ENCODE peak calls at places on chromosomes 16 and 17, in seven cellular contexts. D, N, Y, Z, T, G and W are unnamed samples.

GRCh38 chr16:30434852-30435251 is 5.0 kb upstream of the DCTPP1 start:
- DNase-seq in D (no peak), N (no peak), Y (no peak), Z (no peak), T (no peak), G (no peak), W (no peak)

GRCh38 chr17:73521376-73521775 is 122.9 kb downstream of the SDK2 start:
- DNase-seq in D (no peak), N (no peak), Y (no peak), Z (no peak), T (no peak), G (no peak), W (no peak)

GRCh38 chr16:8855972-8856371 is 12.8 kb downstream of the CARHSP1 start:
- DNase-seq in D (no peak), N (no peak), Y (no peak), Z (no peak), T (no peak), G (no peak), W (no peak)

GRCh38 chr17:70521821-70522256 is 352.5 kb downstream of the KCNJ2 start:
- DNase-seq in D (no peak), N (peak), Y (peak), Z (peak), T (peak), G (no peak), W (peak)

GRCh38 chr16:87344931-87345631 is 27.9 kb upstream of the C16orf95 start:
- DNase-seq in D (no peak), N (peak), Y (peak), Z (no peak), T (no peak), G (no peak), W (no peak)

GRCh38 chr17:57154896-57155295 is 69.8 kb downstream of the AKAP1 start:
- DNase-seq in D (no peak), N (no peak), Y (no peak), Z (no peak), T (no peak), G (no peak), W (no peak)

GRCh38 chr17:45172541-45173286 is 11.0 kb downstream of the HEXIM2 start:
- DNase-seq in D (peak), N (peak), Y (peak), Z (peak), T (no peak), G (peak), W (peak)

GRCh38 chr17:17666111-17666714 is 15.0 kb upstream of the RAI1 start:
- DNase-seq in D (no peak), N (no peak), Y (peak), Z (peak), T (peak), G (peak), W (peak)

GRCh38 chr16:28058839-28059589 is 4.5 kb downstream of the GSG1L start:
- DNase-seq in D (no peak), N (no peak), Y (no peak), Z (no peak), T (no peak), G (no peak), W (no peak)

GRCh38 chr16:13307861-13308260 is 406.5 kb downstream of the SHISA9 start:
- DNase-seq in D (no peak), N (no peak), Y (no peak), Z (no peak), T (no peak), G (no peak), W (no peak)

GRCh38 chr17:46167267-46167666 is 26.0 kb downstream of the KANSL1 start:
- DNase-seq in D (no peak), N (no peak), Y (no peak), Z (no peak), T (no peak), G (peak), W (no peak)

GRCh38 chr17:47363171-47363570 is 39.4 kb downstream of the EFCAB13 start:
- DNase-seq in D (no peak), N (no peak), Y (no peak), Z (no peak), T (peak), G (peak), W (no peak)

GRCh38 chr16:9647981-9648701 is 534.1 kb downstream of the GRIN2A start:
- DNase-seq in D (no peak), N (no peak), Y (peak), Z (no peak), T (peak), G (peak), W (no peak)

GRCh38 chr16:65481956-65482355 is 360.1 kb upstream of the CDH11 start:
- DNase-seq in D (no peak), N (no peak), Y (no peak), Z (no peak), T (no peak), G (no peak), W (no peak)

GRCh38 chr17:75763613-75764416 is 1.2 kb downstream of the GALK1 start:
- DNase-seq in D (no peak), N (no peak), Y (no peak), Z (no peak), T (no peak), G (peak), W (no peak)

GRCh38 chr17:40314557-40314953 is 5.6 kb downstream of the RARA start:
- DNase-seq in D (peak), N (peak), Y (peak), Z (peak), T (peak), G (peak), W (peak)

GRCh38 chr17:8223356-8224063 is 13.1 kb upstream of the AURKB start:
- DNase-seq in D (peak), N (peak), Y (peak), Z (peak), T (peak), G (peak), W (peak)

GRCh38 chr16:56332464-56333079 is 92.8 kb downstream of the AMFR start:
- DNase-seq in D (peak), N (no peak), Y (peak), Z (peak), T (peak), G (peak), W (peak)

GRCh38 chr17:64492481-64493109 is 4.3 kb downstream of the POLG2 start:
- DNase-seq in D (no peak), N (no peak), Y (peak), Z (peak), T (peak), G (peak), W (no peak)

GRCh38 chr17:9401434-9401833 is 174.2 kb downstream of the STX8 start:
- DNase-seq in D (no peak), N (no peak), Y (peak), Z (peak), T (peak), G (peak), W (no peak)

GRCh38 chr17:60468371-60468770 is 46.1 kb downstream of the CHCT1 start:
- DNase-seq in D (no peak), N (no peak), Y (peak), Z (peak), T (no peak), G (no peak), W (no peak)

GRCh38 chr17:10116267-10116666 is 82.1 kb downstream of the GAS7 start:
- DNase-seq in D (no peak), N (no peak), Y (no peak), Z (no peak), T (no peak), G (no peak), W (no peak)

GRCh38 chr17:64216385-64217248 is 46.4 kb downstream of the TEX2 start:
- DNase-seq in D (no peak), N (no peak), Y (peak), Z (peak), T (peak), G (peak), W (peak)

GRCh38 chr16:26649646-26650045 is 417.1 kb upstream of the C16orf82 start:
- DNase-seq in D (no peak), N (no peak), Y (no peak), Z (no peak), T (no peak), G (no peak), W (no peak)

GRCh38 chr16:11669380-11670146 is 1.3 kb downstream of the SNN start:
- DNase-seq in D (no peak), N (peak), Y (peak), Z (no peak), T (peak), G (peak), W (peak)

GRCh38 chr16:57999366-57999970 is 1.0 kb downstream of the ZNF319 start:
- DNase-seq in D (no peak), N (no peak), Y (peak), Z (peak), T (peak), G (peak), W (no peak)

GRCh38 chr16:85510203-85510602 is 102.9 kb upstream of the GSE1 start:
- DNase-seq in D (no peak), N (no peak), Y (no peak), Z (no peak), T (no peak), G (no peak), W (no peak)

GRCh38 chr17:33142703-33143299 is 150.3 kb downstream of the ASIC2 start:
- DNase-seq in D (no peak), N (no peak), Y (peak), Z (no peak), T (peak), G (peak), W (no peak)

GRCh38 chr16:49658066-49658465 is 197.8 kb downstream of the ZNF423 start:
- DNase-seq in D (no peak), N (no peak), Y (no peak), Z (no peak), T (no peak), G (no peak), W (no peak)

GRCh38 chr16:86662740-86663139 is 84.4 kb downstream of the FOXL1 start:
- DNase-seq in D (no peak), N (no peak), Y (no peak), Z (no peak), T (no peak), G (no peak), W (no peak)

GRCh38 chr17:75205793-75206163 is 299 bp downstream of the NUP85 start:
- DNase-seq in D (no peak), N (no peak), Y (no peak), Z (no peak), T (no peak), G (peak), W (no peak)

GRCh38 chr16:78211951-78212350 is 112.5 kb downstream of the WWOX start:
- DNase-seq in D (no peak), N (peak), Y (no peak), Z (no peak), T (no peak), G (no peak), W (no peak)

GRCh38 chr16:24978370-24978914 is 36.7 kb downstream of the ARHGAP17 start:
- DNase-seq in D (no peak), N (no peak), Y (peak), Z (no peak), T (no peak), G (peak), W (no peak)

GRCh38 chr17:76688165-76688622 is 22.6 kb downstream of the MXRA7 start:
- DNase-seq in D (no peak), N (no peak), Y (no peak), Z (no peak), T (no peak), G (peak), W (no peak)

GRCh38 chr17:41140360-41141132 is at the start of gene KRTAP4-6:
- DNase-seq in D (no peak), N (no peak), Y (peak), Z (peak), T (peak), G (peak), W (no peak)

GRCh38 chr17:49525831-49526741 is 31.0 kb downstream of the NGFR start:
- DNase-seq in D (no peak), N (peak), Y (no peak), Z (no peak), T (no peak), G (no peak), W (no peak)

GRCh38 chr16:23837553-23838308 is 1.9 kb downstream of the PRKCB start:
- DNase-seq in D (no peak), N (no peak), Y (no peak), Z (no peak), T (no peak), G (no peak), W (no peak)
- H3K4me3 ChIP-seq in D (peak), N (peak), Y (no peak), Z (no peak), T (no peak), G (no peak), W (no peak)

GRCh38 chr16:80802902-80803301 is 1.5 kb downstream of the CDYL2 start:
- DNase-seq in D (no peak), N (no peak), Y (no peak), Z (no peak), T (no peak), G (no peak), W (no peak)
- H3K4me3 ChIP-seq in D (peak), N (peak), Y (peak), Z (peak), T (peak), G (peak), W (no peak)

DNA sequence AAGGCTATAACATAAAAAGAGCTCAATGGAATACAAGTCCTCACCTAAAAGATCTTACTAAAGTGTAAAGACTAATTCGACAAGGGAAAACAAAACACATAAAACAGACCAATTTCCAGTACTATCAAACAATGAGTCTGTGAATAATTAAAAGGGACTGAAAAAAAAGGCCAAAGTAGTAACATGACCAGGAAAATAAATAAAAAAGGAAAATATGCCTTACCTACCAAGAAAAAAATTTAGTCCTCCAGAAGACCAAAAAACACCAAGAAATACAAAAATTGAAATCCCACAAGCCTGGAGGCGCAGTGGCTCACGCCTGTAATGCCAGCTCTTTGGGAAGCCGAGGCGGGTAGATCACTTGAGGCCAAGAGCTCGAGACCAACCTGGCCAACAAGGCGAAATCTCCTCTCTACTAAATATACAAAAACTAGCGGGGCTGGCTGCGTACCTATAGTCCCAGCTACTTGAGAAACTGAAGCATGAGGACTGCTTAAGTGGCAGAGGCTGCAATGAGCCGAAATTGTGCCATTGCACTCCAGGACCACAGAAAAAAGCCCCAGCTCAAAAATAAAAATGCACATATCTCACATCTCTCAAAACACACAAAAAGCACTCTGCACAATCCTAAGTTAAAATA is 60.8 kb downstream of the TEX14 start:
- DNase-seq in D (no peak), N (no peak), Y (no peak), Z (no peak), T (no peak), G (peak), W (peak)
- H3K4me3 ChIP-seq in D (peak), N (no peak), Y (no peak), Z (no peak), T (no peak), G (peak), W (peak)

GRCh38 chr16:67873435-67874146 is 739 bp downstream of the EDC4 start:
- DNase-seq in D (no peak), N (no peak), Y (no peak), Z (no peak), T (peak), G (peak), W (no peak)

GRCh38 chr16:67874147-67874771 is 1.4 kb downstream of the EDC4 start:
- DNase-seq in D (no peak), N (no peak), Y (no peak), Z (no peak), T (no peak), G (peak), W (no peak)

GRCh38 chr16:67871256-67871655 is 1.6 kb upstream of the EDC4 start:
- DNase-seq in D (no peak), N (no peak), Y (no peak), Z (no peak), T (no peak), G (no peak), W (no peak)

GRCh38 chr16:67872631-67873434 is at the start of gene EDC4:
- DNase-seq in D (peak), N (peak), Y (peak), Z (peak), T (peak), G (peak), W (peak)

GRCh38 chr16:67872131-67872630 is 671 bp upstream of the EDC4 start:
- DNase-seq in D (no peak), N (no peak), Y (no peak), Z (no peak), T (no peak), G (no peak), W (no peak)
- H3K4me3 ChIP-seq in D (peak), N (no peak), Y (no peak), Z (no peak), T (no peak), G (peak), W (no peak)